ENCODE peak calls at places on chromosomes 12 and 14, in five cellular contexts. One of them, this sample, is unnamed.

GRCh38 chr12:65673732-65674131 is 150.6 kb upstream of the HMGA2 start:
- DNase-seq in astrocyte of the cerebellum: no peak
- DNase-seq in mucosa of descending colon: no peak
- DNase-seq in lower lobe of right lung: no peak
- DNase-seq in Caco-2: no peak
- DNase-seq in this sample: no peak

GRCh38 chr12:92191061-92191460 is 45.4 kb upstream of the BTG1 start:
- DNase-seq in lower lobe of right lung: no peak
- DNase-seq in astrocyte of the cerebellum: no peak
- DNase-seq in Caco-2: no peak
- DNase-seq in mucosa of descending colon: no peak
- DNase-seq in this sample: no peak

GRCh38 chr14:65866906-65867305 is 454.4 kb downstream of the FUT8 start:
- DNase-seq in mucosa of descending colon: no peak
- DNase-seq in lower lobe of right lung: no peak
- DNase-seq in astrocyte of the cerebellum: no peak
- DNase-seq in Caco-2: no peak
- DNase-seq in this sample: no peak

GRCh38 chr14:85619866-85620265 is 89.9 kb downstream of the FLRT2 start:
- DNase-seq in mucosa of descending colon: no peak
- DNase-seq in astrocyte of the cerebellum: no peak
- DNase-seq in Caco-2: no peak
- DNase-seq in lower lobe of right lung: no peak
- DNase-seq in this sample: no peak

GRCh38 chr14:20112321-20112720 is 1.8 kb downstream of the OR4K17 start:
- DNase-seq in astrocyte of the cerebellum: no peak
- DNase-seq in lower lobe of right lung: no peak
- DNase-seq in Caco-2: no peak
- DNase-seq in mucosa of descending colon: no peak
- DNase-seq in this sample: no peak

GRCh38 chr14:106436310-106436905 is 910.0 kb downstream of the TMEM121 start:
- DNase-seq in lower lobe of right lung: peak
- DNase-seq in Caco-2: peak
- DNase-seq in astrocyte of the cerebellum: no peak
- DNase-seq in mucosa of descending colon: no peak
- DNase-seq in this sample: no peak

GRCh38 chr12:48777501-48778400 is 11.1 kb downstream of the ADCY6 start:
- DNase-seq in lower lobe of right lung: no peak
- DNase-seq in Caco-2: no peak
- DNase-seq in astrocyte of the cerebellum: no peak
- DNase-seq in mucosa of descending colon: no peak
- DNase-seq in this sample: no peak

GRCh38 chr12:98578821-98579220 is 14.7 kb upstream of the SLC25A3 start:
- DNase-seq in astrocyte of the cerebellum: no peak
- DNase-seq in lower lobe of right lung: no peak
- DNase-seq in Caco-2: no peak
- DNase-seq in mucosa of descending colon: no peak
- DNase-seq in this sample: no peak

GRCh38 chr12:114863911-114864310 is 179.9 kb upstream of the TBX3 start:
- DNase-seq in astrocyte of the cerebellum: no peak
- DNase-seq in mucosa of descending colon: no peak
- DNase-seq in Caco-2: no peak
- DNase-seq in lower lobe of right lung: no peak
- DNase-seq in this sample: no peak

GRCh38 chr12:127509066-127509778 is 757.7 kb upstream of the TMEM132C start:
- DNase-seq in lower lobe of right lung: no peak
- DNase-seq in mucosa of descending colon: no peak
- DNase-seq in Caco-2: no peak
- DNase-seq in astrocyte of the cerebellum: peak
- DNase-seq in this sample: peak

GRCh38 chr14:88196925-88197324 is 126.1 kb downstream of the KCNK10 start:
- DNase-seq in Caco-2: no peak
- DNase-seq in mucosa of descending colon: no peak
- DNase-seq in astrocyte of the cerebellum: no peak
- DNase-seq in lower lobe of right lung: no peak
- DNase-seq in this sample: no peak

GRCh38 chr12:106769546-106769945 is 4.9 kb upstream of the RIC8B start:
- DNase-seq in astrocyte of the cerebellum: no peak
- DNase-seq in mucosa of descending colon: no peak
- DNase-seq in lower lobe of right lung: no peak
- DNase-seq in Caco-2: no peak
- DNase-seq in this sample: no peak

GRCh38 chr14:106506901-106507305 is 980.5 kb downstream of the TMEM121 start:
- DNase-seq in Caco-2: no peak
- DNase-seq in lower lobe of right lung: no peak
- DNase-seq in mucosa of descending colon: no peak
- DNase-seq in astrocyte of the cerebellum: no peak
- DNase-seq in this sample: no peak

GRCh38 chr12:98750511-98750910 is 105.4 kb downstream of the APAF1 start:
- DNase-seq in mucosa of descending colon: no peak
- DNase-seq in astrocyte of the cerebellum: no peak
- DNase-seq in lower lobe of right lung: no peak
- DNase-seq in Caco-2: no peak
- DNase-seq in this sample: no peak

GRCh38 chr12:18250313-18250916 is 10.9 kb upstream of the PIK3C2G start:
- DNase-seq in mucosa of descending colon: no peak
- DNase-seq in lower lobe of right lung: no peak
- DNase-seq in Caco-2: no peak
- DNase-seq in astrocyte of the cerebellum: peak
- DNase-seq in this sample: no peak

GRCh38 chr12:20268121-20268732 is 100.1 kb upstream of the PDE3A start:
- DNase-seq in lower lobe of right lung: no peak
- DNase-seq in Caco-2: no peak
- DNase-seq in mucosa of descending colon: no peak
- DNase-seq in astrocyte of the cerebellum: no peak
- DNase-seq in this sample: no peak

DNA sequence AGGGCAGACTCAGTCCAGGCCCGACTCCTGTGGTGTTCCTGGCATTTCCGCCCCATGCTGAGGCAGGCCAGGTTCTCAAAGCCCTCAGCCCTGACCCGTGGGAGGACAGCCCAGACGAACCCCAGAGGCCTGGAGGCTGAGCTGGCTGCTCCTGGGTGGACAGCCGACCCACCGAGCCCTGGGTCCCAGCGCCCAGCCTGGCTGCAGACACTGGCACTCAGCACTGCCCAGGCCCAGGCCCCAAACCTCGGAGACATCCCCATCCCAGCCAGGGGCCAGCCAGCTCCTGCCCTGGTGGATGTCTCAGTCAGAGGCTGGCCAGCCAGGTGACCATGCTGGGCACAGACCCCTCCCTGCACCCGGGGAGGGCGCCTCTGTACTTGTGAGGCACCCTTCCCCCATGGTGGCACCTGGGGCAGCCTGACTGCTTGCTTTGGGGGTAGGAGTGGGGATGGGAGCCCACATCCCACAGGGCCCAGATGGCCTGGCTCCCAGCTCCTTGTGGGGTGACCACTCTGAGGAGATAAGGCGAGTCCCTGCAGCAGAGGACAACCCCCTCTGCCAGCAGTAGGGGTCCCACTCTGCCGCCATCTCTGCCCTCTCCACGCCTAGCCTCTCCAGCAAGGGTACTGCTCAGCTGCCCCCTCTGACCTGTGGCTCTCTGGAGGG is 1.4 kb downstream of the PLD4 start:
- DNase-seq in lower lobe of right lung: peak
- DNase-seq in astrocyte of the cerebellum: no peak
- DNase-seq in Caco-2: no peak
- DNase-seq in mucosa of descending colon: no peak
- DNase-seq in this sample: no peak
- TF ChIP-seq CTCF in lower lobe of right lung: no peak
- TF ChIP-seq CTCF in astrocyte of the cerebellum: no peak
- TF ChIP-seq CTCF in Caco-2: no peak
- TF ChIP-seq CTCF in mucosa of descending colon: no peak
- TF ChIP-seq CTCF in this sample: no peak

DNA sequence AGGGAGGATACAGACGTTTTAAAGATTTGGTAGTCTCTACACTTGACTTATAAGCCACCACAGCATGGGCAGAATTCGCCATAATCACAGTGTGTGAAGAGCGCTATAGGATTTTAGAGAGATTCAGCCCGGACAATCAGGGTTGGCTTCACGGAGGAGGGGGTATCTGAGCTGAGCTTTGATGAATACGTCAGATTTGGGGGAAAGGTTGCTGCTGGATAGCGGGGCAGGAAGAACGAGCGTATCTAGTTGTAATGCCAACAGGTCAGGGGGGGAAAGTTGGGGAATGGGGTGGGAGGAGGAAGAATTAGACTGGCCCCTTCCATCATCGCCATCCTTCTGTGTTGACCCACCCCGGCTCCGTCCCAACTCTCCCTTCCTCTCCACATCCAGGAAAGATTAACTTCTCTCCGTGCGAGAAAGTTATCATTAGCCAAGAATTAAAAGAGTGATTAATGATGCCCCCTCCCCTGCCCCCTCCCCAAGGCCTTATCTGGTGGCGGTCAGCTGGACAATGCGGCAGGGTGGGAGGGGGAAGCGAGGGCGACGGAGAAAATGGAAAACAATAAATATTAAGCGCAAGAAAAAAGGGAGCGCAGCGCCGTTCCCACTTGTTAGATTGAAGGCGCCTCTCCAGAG is 13.5 kb upstream of the GPATCH2L start:
- DNase-seq in Caco-2: no peak
- DNase-seq in lower lobe of right lung: no peak
- DNase-seq in mucosa of descending colon: no peak
- DNase-seq in astrocyte of the cerebellum: no peak
- DNase-seq in this sample: no peak
- H3K4me3 ChIP-seq in Caco-2: no peak
- H3K4me3 ChIP-seq in lower lobe of right lung: peak
- H3K4me3 ChIP-seq in mucosa of descending colon: no peak
- H3K4me3 ChIP-seq in astrocyte of the cerebellum: peak
- H3K4me3 ChIP-seq in this sample: no peak

GRCh38 chr14:25034803-25035681 is 14.9 kb downstream of the STXBP6 start:
- DNase-seq in mucosa of descending colon: no peak
- DNase-seq in lower lobe of right lung: no peak
- DNase-seq in Caco-2: peak
- DNase-seq in astrocyte of the cerebellum: no peak
- DNase-seq in this sample: no peak

GRCh38 chr14:25037032-25037431 is 12.9 kb downstream of the STXBP6 start:
- DNase-seq in astrocyte of the cerebellum: no peak
- DNase-seq in lower lobe of right lung: no peak
- DNase-seq in Caco-2: no peak
- DNase-seq in mucosa of descending colon: no peak
- DNase-seq in this sample: no peak

GRCh38 chr14:25033358-25033757 is 16.6 kb downstream of the STXBP6 start:
- DNase-seq in astrocyte of the cerebellum: no peak
- DNase-seq in mucosa of descending colon: no peak
- DNase-seq in lower lobe of right lung: no peak
- DNase-seq in Caco-2: no peak
- DNase-seq in this sample: no peak

GRCh38 chr14:25026476-25027137 is 23.3 kb downstream of the STXBP6 start:
- DNase-seq in mucosa of descending colon: no peak
- DNase-seq in astrocyte of the cerebellum: no peak
- DNase-seq in Caco-2: no peak
- DNase-seq in lower lobe of right lung: no peak
- DNase-seq in this sample: no peak

GRCh38 chr14:25032092-25032784 is 17.7 kb downstream of the STXBP6 start:
- DNase-seq in astrocyte of the cerebellum: no peak
- DNase-seq in lower lobe of right lung: no peak
- DNase-seq in mucosa of descending colon: no peak
- DNase-seq in Caco-2: peak
- DNase-seq in this sample: no peak
- TF ChIP-seq CTCF in astrocyte of the cerebellum: no peak
- TF ChIP-seq CTCF in lower lobe of right lung: peak
- TF ChIP-seq CTCF in mucosa of descending colon: no peak
- TF ChIP-seq CTCF in Caco-2: peak
- TF ChIP-seq CTCF in this sample: peak

GRCh38 chr12:91180162-91180561 is 2.5 kb downstream of the DCN start:
- DNase-seq in astrocyte of the cerebellum: no peak
- DNase-seq in Caco-2: no peak
- DNase-seq in mucosa of descending colon: no peak
- DNase-seq in lower lobe of right lung: no peak
- DNase-seq in this sample: no peak
- H3K4me3 ChIP-seq in astrocyte of the cerebellum: peak
- H3K4me3 ChIP-seq in Caco-2: no peak
- H3K4me3 ChIP-seq in mucosa of descending colon: no peak
- H3K4me3 ChIP-seq in lower lobe of right lung: peak
- H3K4me3 ChIP-seq in this sample: peak

DNA sequence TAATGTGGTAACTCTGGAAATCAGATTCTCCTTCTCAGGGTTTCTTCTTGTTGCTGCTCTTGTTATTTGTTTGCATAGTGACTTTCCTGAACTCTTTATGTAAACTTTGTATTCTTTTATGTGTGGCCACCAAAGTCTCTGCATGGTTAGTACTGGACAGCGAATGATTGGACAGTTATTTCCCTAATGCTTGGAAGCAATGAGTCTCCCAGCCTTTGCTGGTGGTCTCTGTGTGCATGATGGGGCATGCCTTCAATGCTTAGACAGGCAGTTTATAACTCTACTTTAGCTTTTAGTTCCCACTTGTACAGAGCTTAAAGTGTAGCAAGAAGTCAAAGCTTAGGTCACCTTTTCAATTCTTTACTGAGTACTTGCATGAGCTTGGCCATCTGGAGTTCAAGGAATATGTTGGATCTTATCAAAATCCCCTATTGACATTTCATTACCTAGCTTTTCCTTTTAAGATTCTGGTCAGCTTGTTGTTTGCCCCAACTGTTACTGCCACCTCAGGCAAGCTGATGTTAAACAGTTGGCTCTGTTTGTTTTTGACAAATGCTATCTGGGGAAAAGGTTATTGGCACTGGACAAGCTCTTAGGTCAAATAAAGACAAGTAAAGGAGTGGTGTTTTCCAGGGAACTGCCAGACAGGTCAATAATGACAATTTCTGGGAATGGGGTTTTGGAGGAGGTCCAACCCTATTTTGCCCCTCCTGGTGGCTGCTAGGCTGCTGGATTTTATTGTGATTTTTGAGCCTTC is 12.3 kb downstream of the CCDC91 start:
- DNase-seq in Caco-2: no peak
- DNase-seq in lower lobe of right lung: no peak
- DNase-seq in astrocyte of the cerebellum: no peak
- DNase-seq in mucosa of descending colon: no peak
- DNase-seq in this sample: no peak
- TF ChIP-seq CTCF in Caco-2: peak
- TF ChIP-seq CTCF in lower lobe of right lung: no peak
- TF ChIP-seq CTCF in astrocyte of the cerebellum: no peak
- TF ChIP-seq CTCF in mucosa of descending colon: no peak
- TF ChIP-seq CTCF in this sample: no peak

GRCh38 chr12:122020795-122021192 is 890 bp upstream of the BCL7A start:
- DNase-seq in astrocyte of the cerebellum: no peak
- DNase-seq in Caco-2: no peak
- DNase-seq in mucosa of descending colon: no peak
- DNase-seq in lower lobe of right lung: no peak
- DNase-seq in this sample: no peak
- H3K4me3 ChIP-seq in astrocyte of the cerebellum: peak
- H3K4me3 ChIP-seq in Caco-2: peak
- H3K4me3 ChIP-seq in mucosa of descending colon: no peak
- H3K4me3 ChIP-seq in lower lobe of right lung: peak
- H3K4me3 ChIP-seq in this sample: no peak

DNA sequence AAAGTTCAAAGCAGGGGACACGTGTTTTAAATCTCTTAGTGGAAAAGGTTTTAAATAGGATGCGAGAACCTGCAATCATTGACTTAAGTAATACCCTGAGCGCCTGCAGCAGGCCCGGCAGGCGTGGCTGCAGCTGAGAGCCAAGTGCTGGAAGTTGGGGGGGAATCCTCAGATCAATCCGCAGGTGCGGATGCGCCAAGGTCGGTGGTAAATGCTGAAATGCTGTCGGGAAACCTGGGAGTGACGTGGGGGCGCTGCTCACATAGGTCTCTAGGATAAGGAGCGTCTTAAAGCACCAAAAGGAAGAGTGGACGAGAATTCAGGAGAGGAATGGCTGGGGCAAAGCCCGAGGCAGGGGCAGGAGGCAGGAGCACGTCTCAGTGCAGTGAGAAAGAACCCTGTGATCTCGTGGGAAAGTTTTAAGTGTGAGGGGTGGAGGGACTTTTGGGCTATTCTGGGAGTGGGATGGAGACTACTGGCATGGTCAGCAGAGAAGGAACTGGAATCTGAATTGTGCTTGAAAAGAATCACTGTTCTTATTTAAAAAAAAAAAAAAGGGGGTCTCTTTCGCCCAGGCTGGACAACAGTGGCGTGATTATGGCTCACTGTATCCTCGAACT is 883 bp upstream of the CDCA4 start:
- DNase-seq in astrocyte of the cerebellum: no peak
- DNase-seq in Caco-2: peak
- DNase-seq in lower lobe of right lung: peak
- DNase-seq in mucosa of descending colon: peak
- DNase-seq in this sample: no peak
- TF ChIP-seq CTCF in astrocyte of the cerebellum: peak
- TF ChIP-seq CTCF in Caco-2: no peak
- TF ChIP-seq CTCF in lower lobe of right lung: no peak
- TF ChIP-seq CTCF in mucosa of descending colon: no peak
- TF ChIP-seq CTCF in this sample: no peak